ENCODE peak calls at places on chromosomes 4 and X, in five cellular contexts. D, M, J, A and T are unnamed samples.

GRCh38 chr4:152723236-152723635 is 43.4 kb upstream of the TMEM154 start:
- DNase-seq in D (no peak), M (no peak), J (no peak), A (no peak), T (no peak)

GRCh38 chr4:78059524-78059889 is 2.4 kb downstream of the FRAS1 start:
- DNase-seq in D (peak), M (peak), J (peak), A (peak), T (no peak)

GRCh38 chr4:6500481-6501135 is 28.2 kb upstream of the PPP2R2C start:
- DNase-seq in D (no peak), M (no peak), J (no peak), A (no peak), T (no peak)

GRCh38 chr4:138301536-138301935 is 59.4 kb upstream of the SLC7A11 start:
- DNase-seq in D (no peak), M (no peak), J (no peak), A (no peak), T (no peak)

GRCh38 chr4:147772459-147772969 is 40.6 kb downstream of the ARHGAP10 start:
- DNase-seq in D (peak), M (no peak), J (no peak), A (no peak), T (no peak)

GRCh38 chr4:14867847-14868246 is 134.4 kb upstream of the CPEB2 start:
- DNase-seq in D (no peak), M (no peak), J (no peak), A (no peak), T (no peak)

GRCh38 chrX:100449696-100450606 is 39.9 kb upstream of the PCDH19 start:
- DNase-seq in D (no peak), M (no peak), J (no peak), A (no peak), T (no peak)

GRCh38 chr4:182835006-182835740 is 82.0 kb downstream of the DCTD start:
- DNase-seq in D (no peak), M (no peak), J (no peak), A (no peak), T (no peak)

GRCh38 chr4:139555705-139556070 is 331 bp downstream of the SETD7 start:
- DNase-seq in D (no peak), M (no peak), J (no peak), A (peak), T (no peak)

GRCh38 chr4:15459706-15460105 is 10.0 kb upstream of the CC2D2A start:
- DNase-seq in D (no peak), M (no peak), J (no peak), A (no peak), T (no peak)

GRCh38 chr4:78464265-78464664 is 87.3 kb upstream of the ANXA3 start:
- DNase-seq in D (peak), M (no peak), J (no peak), A (no peak), T (no peak)

GRCh38 chr4:77465271-77465670 is 140.3 kb upstream of the CXCL13 start:
- DNase-seq in D (peak), M (no peak), J (peak), A (no peak), T (no peak)

GRCh38 chr4:7339751-7340552 is 94.8 kb downstream of the PSAPL1 start:
- DNase-seq in D (no peak), M (no peak), J (no peak), A (no peak), T (no peak)

GRCh38 chr4:32847466-32847865 is 2127.3 kb downstream of the PCDH7 start:
- DNase-seq in D (no peak), M (no peak), J (no peak), A (no peak), T (no peak)